ENCODE peak calls at places on chromosomes 11 and 22, in eight cellular contexts. Q, E, H, I, P, C, T and M are unnamed samples.

GRCh38 chr11:57071829-57072228 is 83.1 kb downstream of the OR5AK2 start:
- DNase-seq in Q (no peak), E (peak; percentile 74), H (no peak), I (no peak), P (no peak), C (peak; percentile 72), T (peak; percentile 78), M (no peak)

GRCh38 chr11:18749681-18750319 is 23.8 kb upstream of the IGSF22 start:
- DNase-seq in Q (no peak), E (peak; percentile 82), H (no peak), I (no peak), P (no peak), C (peak; percentile 82), T (peak; percentile 73), M (peak; percentile 54)

GRCh38 chr11:69841859-69842698 is 22.9 kb upstream of the FGF3 start:
- DNase-seq in Q (no peak), E (peak; percentile 25), H (peak; percentile 28), I (no peak), P (no peak), C (peak; percentile 69), T (no peak), M (no peak)

GRCh38 chr11:45259607-45260006 is 26.5 kb downstream of the SYT13 start:
- DNase-seq in Q (no peak), E (peak; percentile 39), H (no peak), I (no peak), P (no peak), C (peak; percentile 83), T (peak; percentile 22), M (no peak)

GRCh38 chr22:48921411-48921903 is 906.2 kb downstream of the BRD1 start:
- DNase-seq in Q (peak; percentile 50), E (no peak), H (no peak), I (no peak), P (no peak), C (no peak), T (no peak), M (no peak)

GRCh38 chr11:74720596-74721478 is 10.4 kb downstream of the CHRDL2 start:
- DNase-seq in Q (no peak), E (no peak), H (no peak), I (no peak), P (no peak), C (no peak), T (peak; percentile 7), M (no peak)

GRCh38 chr22:19438286-19438685 is 5.9 kb downstream of the MRPL40 start:
- DNase-seq in Q (no peak), E (no peak), H (no peak), I (no peak), P (peak; percentile 17), C (no peak), T (peak; percentile 37), M (no peak)

GRCh38 chr11:106152013-106152412 is 74.6 kb downstream of the AASDHPPT start:
- DNase-seq in Q (no peak), E (peak; percentile 5), H (no peak), I (no peak), P (no peak), C (peak; percentile 58), T (peak; percentile 93), M (no peak)

GRCh38 chr11:69923196-69923595 is 104.0 kb upstream of the FGF3 start:
- DNase-seq in Q (no peak), E (no peak), H (no peak), I (no peak), P (no peak), C (no peak), T (no peak), M (no peak)